ENCODE peak calls at places on chromosomes 4 and X, in five cellular contexts. T, S, W, O and L are unnamed samples.

GRCh38 chr4:2347190-2347589 is 71.3 kb downstream of the ZFYVE28 start:
- DNase-seq in T (no peak), S (no peak), O (no peak), W (no peak), L (no peak)

GRCh38 chr4:57777871-57778270 is 667.7 kb upstream of the IGFBP7 start:
- DNase-seq in O (no peak), S (no peak), W (no peak), T (no peak), L (no peak)

GRCh38 chr4:124931050-124931449 is 218.5 kb upstream of the ANKRD50 start:
- DNase-seq in W (no peak), O (no peak), S (peak), T (peak), L (no peak)

GRCh38 chrX:153910446-153910845 is 6.0 kb downstream of the AVPR2 start:
- DNase-seq in S (no peak), W (no peak), T (no peak), O (no peak), L (no peak)

GRCh38 chrX:47958943-47959342 is 44.8 kb downstream of the ZNF182 start:
- DNase-seq in W (no peak), T (no peak), S (no peak), O (peak), L (no peak)

GRCh38 chr4:6495736-6496135 is 23.3 kb upstream of the PPP2R2C start:
- DNase-seq in W (no peak), S (no peak), O (no peak), T (no peak), L (no peak)

GRCh38 chrX:69231903-69232302 is 66.7 kb upstream of the PJA1 start:
- DNase-seq in S (no peak), W (no peak), O (no peak), T (no peak), L (no peak)

GRCh38 chrX:47182106-47182700 is 11.4 kb upstream of the UBA1 start:
- DNase-seq in O (no peak), S (no peak), T (no peak), W (no peak), L (no peak)

GRCh38 chrX:149937881-149938426 is 337 bp downstream of the EOLA2 start:
- DNase-seq in O (no peak), T (peak), W (peak), S (no peak), L (peak)

GRCh38 chrX:4675686-4676300 is 962.3 kb upstream of the PRKX start:
- DNase-seq in T (no peak), W (no peak), S (no peak), O (no peak), L (no peak)

GRCh38 chrX:34578237-34578636 is 78.8 kb downstream of the TMEM47 start:
- DNase-seq in O (peak), T (peak), S (no peak), W (no peak), L (no peak)

GRCh38 chrX:118272237-118272636 is 73.7 kb upstream of the WDR44 start:
- DNase-seq in W (no peak), T (peak), S (no peak), O (peak), L (no peak)

GRCh38 chr4:113540859-113541258 is 220.7 kb downstream of the CAMK2D start:
- DNase-seq in T (no peak), W (no peak), O (peak), S (no peak), L (no peak)

GRCh38 chrX:38438321-38438720 is 85.9 kb downstream of the OTC start:
- DNase-seq in W (no peak), T (no peak), O (no peak), S (no peak), L (no peak)

GRCh38 chrX:8873956-8874355 is 72.8 kb upstream of the FAM9A start:
- DNase-seq in S (no peak), W (no peak), T (no peak), O (no peak), L (no peak)

GRCh38 chr4:150852237-150852636 is 162.8 kb downstream of the LRBA start:
- DNase-seq in T (no peak), O (no peak), S (no peak), W (no peak), L (no peak)

GRCh38 chr4:5462254-5462835 is 246.0 kb downstream of the EVC2 start:
- DNase-seq in O (no peak), T (no peak), S (no peak), W (no peak), L (no peak)

GRCh38 chr4:104420766-104421165 is 73.9 kb downstream of the CXXC4 start:
- DNase-seq in W (no peak), S (no peak), T (no peak), O (no peak), L (no peak)

GRCh38 chrX:19897087-19897486 is 9.7 kb upstream of the SH3KBP1 start:
- DNase-seq in S (no peak), T (no peak), W (no peak), O (no peak), L (no peak)

GRCh38 chrX:53930513-53931380 is 113.5 kb downstream of the PHF8 start:
- DNase-seq in O (no peak), W (no peak), T (no peak), S (no peak), L (no peak)

GRCh38 chrX:1657367-1658082 is 42.7 kb downstream of the ASMT start:
- DNase-seq in W (peak), O (peak), S (no peak), T (peak), L (no peak)

GRCh38 chrX:150967786-150968185 is 15.3 kb upstream of the HMGB3 start:
- DNase-seq in S (no peak), T (no peak), W (no peak), O (no peak), L (no peak)

GRCh38 chr4:159506801-159507517 is 404.1 kb downstream of the RAPGEF2 start:
- DNase-seq in W (no peak), O (no peak), S (no peak), T (no peak), L (no peak)

GRCh38 chr4:61427099-61427817 is 227.1 kb downstream of the ADGRL3 start:
- DNase-seq in S (no peak), O (no peak), W (no peak), T (no peak), L (no peak)

GRCh38 chr4:6221851-6222760 is 21.8 kb upstream of the JAKMIP1 start:
- DNase-seq in S (no peak), O (no peak), W (peak), T (peak), L (no peak)

GRCh38 chrX:153645921-153646481 is 1.0 kb upstream of the DUSP9 start:
- DNase-seq in O (no peak), T (no peak), S (no peak), W (no peak), L (peak)

GRCh38 chrX:9273744-9274143 is 191.1 kb upstream of the TBL1X start:
- DNase-seq in W (no peak), O (no peak), S (no peak), T (no peak), L (no peak)

GRCh38 chr4:2259036-2259540 is 2.8 kb downstream of the MXD4 start:
- DNase-seq in W (peak), T (no peak), O (no peak), S (no peak), L (peak)

GRCh38 chr4:153292897-153293674 is 51.4 kb upstream of the MND1 start:
- DNase-seq in T (no peak), W (no peak), O (no peak), S (no peak), L (no peak)

GRCh38 chr4:155529197-155529596 is 137.5 kb upstream of the GUCY1A1 start:
- DNase-seq in W (no peak), S (no peak), O (peak), T (peak), L (no peak)

GRCh38 chrX:17519349-17519748 is 144.3 kb downstream of the NHS start:
- DNase-seq in O (peak), W (no peak), T (no peak), S (no peak), L (no peak)

GRCh38 chr4:76782837-76783236 is 115.1 kb downstream of the SOWAHB start:
- DNase-seq in W (no peak), S (peak), T (peak), O (no peak), L (no peak)